ENCODE peak calls at places on chromosomes 5 and 9, in nine cellular contexts. One of them, this sample, is unnamed.

GRCh38 chr5:177270653-177271052 is 32.9 kb downstream of the RAB24 start:
- DNase-seq in A549: no peak
- DNase-seq in tibial artery: no peak
- DNase-seq in CD8-positive, alpha-beta memory T cell: no peak
- DNase-seq in body of pancreas: no peak
- DNase-seq in tibial nerve: no peak
- DNase-seq in kidney: no peak
- DNase-seq in breast epithelium: no peak
- DNase-seq in left ventricle myocardium inferior: no peak
- DNase-seq in this sample: no peak

GRCh38 chr9:93475108-93475507 is 21.7 kb upstream of the FAM120AOS start:
- DNase-seq in A549: no peak
- DNase-seq in tibial artery: no peak
- DNase-seq in CD8-positive, alpha-beta memory T cell: no peak
- DNase-seq in body of pancreas: no peak
- DNase-seq in tibial nerve: no peak
- DNase-seq in kidney: no peak
- DNase-seq in breast epithelium: no peak
- DNase-seq in left ventricle myocardium inferior: no peak
- DNase-seq in this sample: no peak

GRCh38 chr5:156383510-156383909 is 56.5 kb downstream of the SGCD start:
- DNase-seq in A549: no peak
- DNase-seq in tibial artery: no peak
- DNase-seq in CD8-positive, alpha-beta memory T cell: no peak
- DNase-seq in body of pancreas: no peak
- DNase-seq in tibial nerve: no peak
- DNase-seq in kidney: no peak
- DNase-seq in breast epithelium: no peak
- DNase-seq in left ventricle myocardium inferior: no peak
- DNase-seq in this sample: no peak

GRCh38 chr9:99031319-99031718 is 73.6 kb upstream of the TGFBR1 start:
- DNase-seq in A549: no peak
- DNase-seq in tibial artery: no peak
- DNase-seq in CD8-positive, alpha-beta memory T cell: no peak
- DNase-seq in body of pancreas: no peak
- DNase-seq in tibial nerve: no peak
- DNase-seq in kidney: no peak
- DNase-seq in breast epithelium: no peak
- DNase-seq in left ventricle myocardium inferior: no peak
- DNase-seq in this sample: no peak

GRCh38 chr5:57598756-57599155 is 116.1 kb upstream of the ACTBL2 start:
- DNase-seq in A549: peak; percentile 10
- DNase-seq in tibial artery: no peak
- DNase-seq in CD8-positive, alpha-beta memory T cell: no peak
- DNase-seq in body of pancreas: no peak
- DNase-seq in tibial nerve: no peak
- DNase-seq in kidney: no peak
- DNase-seq in breast epithelium: no peak
- DNase-seq in left ventricle myocardium inferior: no peak
- DNase-seq in this sample: no peak

GRCh38 chr5:87308024-87308423 is 40.3 kb downstream of the RASA1 start:
- DNase-seq in A549: no peak
- DNase-seq in tibial artery: no peak
- DNase-seq in CD8-positive, alpha-beta memory T cell: no peak
- DNase-seq in body of pancreas: no peak
- DNase-seq in tibial nerve: no peak
- DNase-seq in kidney: no peak
- DNase-seq in breast epithelium: no peak
- DNase-seq in left ventricle myocardium inferior: no peak
- DNase-seq in this sample: no peak

GRCh38 chr9:95316794-95317118 is 753 bp downstream of the FANCC start:
- DNase-seq in A549: peak; percentile 93
- DNase-seq in tibial artery: peak; percentile 70
- DNase-seq in CD8-positive, alpha-beta memory T cell: no peak
- DNase-seq in body of pancreas: peak; percentile 81
- DNase-seq in tibial nerve: no peak
- DNase-seq in kidney: peak; percentile 87
- DNase-seq in breast epithelium: peak; percentile 55
- DNase-seq in left ventricle myocardium inferior: peak; percentile 67
- DNase-seq in this sample: peak; percentile 82

GRCh38 chr9:117687532-117687931 is 16.7 kb upstream of the TLR4 start:
- DNase-seq in A549: no peak
- DNase-seq in tibial artery: no peak
- DNase-seq in CD8-positive, alpha-beta memory T cell: no peak
- DNase-seq in body of pancreas: no peak
- DNase-seq in tibial nerve: no peak
- DNase-seq in kidney: no peak
- DNase-seq in breast epithelium: no peak
- DNase-seq in left ventricle myocardium inferior: no peak
- DNase-seq in this sample: peak; percentile 59

GRCh38 chr5:137156175-137156574 is 343.0 kb downstream of the SPOCK1 start:
- DNase-seq in A549: no peak
- DNase-seq in tibial artery: no peak
- DNase-seq in CD8-positive, alpha-beta memory T cell: no peak
- DNase-seq in body of pancreas: no peak
- DNase-seq in tibial nerve: no peak
- DNase-seq in kidney: no peak
- DNase-seq in breast epithelium: no peak
- DNase-seq in left ventricle myocardium inferior: no peak
- DNase-seq in this sample: no peak

GRCh38 chr5:39794511-39794910 is 369.7 kb upstream of the DAB2 start:
- DNase-seq in A549: no peak
- DNase-seq in tibial artery: no peak
- DNase-seq in CD8-positive, alpha-beta memory T cell: no peak
- DNase-seq in body of pancreas: no peak
- DNase-seq in tibial nerve: no peak
- DNase-seq in kidney: peak; percentile 33
- DNase-seq in breast epithelium: no peak
- DNase-seq in left ventricle myocardium inferior: no peak
- DNase-seq in this sample: no peak

GRCh38 chr5:79686799-79687198 is 2.8 kb upstream of the CMYA5 start:
- DNase-seq in A549: no peak
- DNase-seq in tibial artery: no peak
- DNase-seq in CD8-positive, alpha-beta memory T cell: no peak
- DNase-seq in body of pancreas: no peak
- DNase-seq in tibial nerve: no peak
- DNase-seq in kidney: no peak
- DNase-seq in breast epithelium: no peak
- DNase-seq in left ventricle myocardium inferior: no peak
- DNase-seq in this sample: no peak

GRCh38 chr5:102314328-102314727 is 18.2 kb upstream of the SLCO4C1 start:
- DNase-seq in A549: no peak
- DNase-seq in tibial artery: no peak
- DNase-seq in CD8-positive, alpha-beta memory T cell: no peak
- DNase-seq in body of pancreas: no peak
- DNase-seq in tibial nerve: no peak
- DNase-seq in kidney: no peak
- DNase-seq in breast epithelium: no peak
- DNase-seq in left ventricle myocardium inferior: no peak
- DNase-seq in this sample: no peak

GRCh38 chr9:114273461-114273881 is 49.4 kb upstream of the ORM1 start:
- DNase-seq in A549: no peak
- DNase-seq in tibial artery: peak; percentile 37
- DNase-seq in CD8-positive, alpha-beta memory T cell: no peak
- DNase-seq in body of pancreas: peak; percentile 2
- DNase-seq in tibial nerve: peak; percentile 10
- DNase-seq in kidney: peak; percentile 59
- DNase-seq in breast epithelium: peak; percentile 45
- DNase-seq in left ventricle myocardium inferior: peak; percentile 5
- DNase-seq in this sample: no peak

GRCh38 chr5:150774145-150774544 is 4.4 kb upstream of the SMIM3 start:
- DNase-seq in A549: no peak
- DNase-seq in tibial artery: no peak
- DNase-seq in CD8-positive, alpha-beta memory T cell: no peak
- DNase-seq in body of pancreas: no peak
- DNase-seq in tibial nerve: no peak
- DNase-seq in kidney: no peak
- DNase-seq in breast epithelium: no peak
- DNase-seq in left ventricle myocardium inferior: no peak
- DNase-seq in this sample: no peak

GRCh38 chr9:127122176-127123151 is at the start of gene ANGPTL2:
- DNase-seq in A549: no peak
- DNase-seq in tibial artery: peak; percentile 96
- DNase-seq in CD8-positive, alpha-beta memory T cell: peak; percentile 5
- DNase-seq in body of pancreas: peak; percentile 77
- DNase-seq in tibial nerve: peak; percentile 80
- DNase-seq in kidney: peak; percentile 97
- DNase-seq in breast epithelium: peak; percentile 73
- DNase-seq in left ventricle myocardium inferior: peak; percentile 92
- DNase-seq in this sample: peak; percentile 20

GRCh38 chr9:99162759-99163364 is 57.9 kb downstream of the TGFBR1 start:
- DNase-seq in A549: peak; percentile 14
- DNase-seq in tibial artery: no peak
- DNase-seq in CD8-positive, alpha-beta memory T cell: peak; percentile 55
- DNase-seq in body of pancreas: no peak
- DNase-seq in tibial nerve: no peak
- DNase-seq in kidney: no peak
- DNase-seq in breast epithelium: no peak
- DNase-seq in left ventricle myocardium inferior: no peak
- DNase-seq in this sample: peak; percentile 31

GRCh38 chr9:91657501-91657900 is 233.9 kb upstream of the NFIL3 start:
- DNase-seq in A549: no peak
- DNase-seq in tibial artery: no peak
- DNase-seq in CD8-positive, alpha-beta memory T cell: no peak
- DNase-seq in body of pancreas: no peak
- DNase-seq in tibial nerve: no peak
- DNase-seq in kidney: no peak
- DNase-seq in breast epithelium: no peak
- DNase-seq in left ventricle myocardium inferior: no peak
- DNase-seq in this sample: no peak

GRCh38 chr5:169712428-169712827 is 75.4 kb downstream of the DOCK2 start:
- DNase-seq in A549: no peak
- DNase-seq in tibial artery: no peak
- DNase-seq in CD8-positive, alpha-beta memory T cell: no peak
- DNase-seq in body of pancreas: no peak
- DNase-seq in tibial nerve: no peak
- DNase-seq in kidney: no peak
- DNase-seq in breast epithelium: no peak
- DNase-seq in left ventricle myocardium inferior: no peak
- DNase-seq in this sample: no peak

GRCh38 chr9:2758162-2758950 is 41.0 kb downstream of the KCNV2 start:
- DNase-seq in A549: no peak
- DNase-seq in tibial artery: no peak
- DNase-seq in CD8-positive, alpha-beta memory T cell: no peak
- DNase-seq in body of pancreas: no peak
- DNase-seq in tibial nerve: no peak
- DNase-seq in kidney: no peak
- DNase-seq in breast epithelium: no peak
- DNase-seq in left ventricle myocardium inferior: no peak
- DNase-seq in this sample: no peak
- H3K27ac ChIP-seq in A549: no peak overlapping the region
- H3K27ac ChIP-seq in tibial artery: no peak overlapping the region
- H3K27ac ChIP-seq in CD8-positive, alpha-beta memory T cell: no peak overlapping the region
- H3K27ac ChIP-seq in body of pancreas: no peak overlapping the region
- H3K27ac ChIP-seq in tibial nerve: no peak overlapping the region
- H3K27ac ChIP-seq in kidney: no peak overlapping the region
- H3K27ac ChIP-seq in breast epithelium: no peak overlapping the region
- H3K27ac ChIP-seq in left ventricle myocardium inferior: peak overlapping the region; percentile 4
- H3K27ac ChIP-seq in this sample: no peak overlapping the region

GRCh38 chr5:6728011-6728794 is 15.0 kb downstream of the TENT4A start:
- DNase-seq in A549: no peak
- DNase-seq in tibial artery: no peak
- DNase-seq in CD8-positive, alpha-beta memory T cell: no peak
- DNase-seq in body of pancreas: no peak
- DNase-seq in tibial nerve: no peak
- DNase-seq in kidney: no peak
- DNase-seq in breast epithelium: no peak
- DNase-seq in left ventricle myocardium inferior: no peak
- DNase-seq in this sample: no peak

GRCh38 chr5:6729400-6730310 is 16.4 kb downstream of the TENT4A start:
- DNase-seq in A549: no peak
- DNase-seq in tibial artery: peak; percentile 67
- DNase-seq in CD8-positive, alpha-beta memory T cell: peak; percentile 44
- DNase-seq in body of pancreas: peak; percentile 63
- DNase-seq in tibial nerve: no peak
- DNase-seq in kidney: no peak
- DNase-seq in breast epithelium: no peak
- DNase-seq in left ventricle myocardium inferior: peak; percentile 31
- DNase-seq in this sample: peak; percentile 62

GRCh38 chr5:6730407-6730806 is 17.2 kb downstream of the TENT4A start:
- DNase-seq in A549: no peak
- DNase-seq in tibial artery: peak; percentile 28
- DNase-seq in CD8-positive, alpha-beta memory T cell: no peak
- DNase-seq in body of pancreas: no peak
- DNase-seq in tibial nerve: no peak
- DNase-seq in kidney: no peak
- DNase-seq in breast epithelium: no peak
- DNase-seq in left ventricle myocardium inferior: no peak
- DNase-seq in this sample: no peak

GRCh38 chr5:6727231-6727630 is 14.0 kb downstream of the TENT4A start:
- DNase-seq in A549: no peak
- DNase-seq in tibial artery: peak; percentile 34
- DNase-seq in CD8-positive, alpha-beta memory T cell: no peak
- DNase-seq in body of pancreas: no peak
- DNase-seq in tibial nerve: no peak
- DNase-seq in kidney: no peak
- DNase-seq in breast epithelium: no peak
- DNase-seq in left ventricle myocardium inferior: no peak
- DNase-seq in this sample: no peak

GRCh38 chr5:6728795-6729183 is 15.6 kb downstream of the TENT4A start:
- DNase-seq in A549: no peak
- DNase-seq in tibial artery: no peak
- DNase-seq in CD8-positive, alpha-beta memory T cell: no peak
- DNase-seq in body of pancreas: no peak
- DNase-seq in tibial nerve: no peak
- DNase-seq in kidney: no peak
- DNase-seq in breast epithelium: no peak
- DNase-seq in left ventricle myocardium inferior: no peak
- DNase-seq in this sample: no peak
- H3K4me1 ChIP-seq in A549: peaks cover 39% of the 10 kb centered on the region
- H3K4me1 ChIP-seq in tibial artery: peaks cover 74% of the 10 kb centered on the region
- H3K4me1 ChIP-seq in CD8-positive, alpha-beta memory T cell: peaks cover 53% of the 10 kb centered on the region
- H3K4me1 ChIP-seq in body of pancreas: peaks cover 49% of the 10 kb centered on the region
- H3K4me1 ChIP-seq in tibial nerve: peaks cover 48% of the 10 kb centered on the region
- H3K4me1 ChIP-seq in kidney: peaks cover 40% of the 10 kb centered on the region
- H3K4me1 ChIP-seq in breast epithelium: peaks cover 9% of the 10 kb centered on the region
- H3K4me1 ChIP-seq in left ventricle myocardium inferior: peaks cover 94% of the 10 kb centered on the region
- H3K4me1 ChIP-seq in this sample: peaks cover 14% of the 10 kb centered on the region

DNA sequence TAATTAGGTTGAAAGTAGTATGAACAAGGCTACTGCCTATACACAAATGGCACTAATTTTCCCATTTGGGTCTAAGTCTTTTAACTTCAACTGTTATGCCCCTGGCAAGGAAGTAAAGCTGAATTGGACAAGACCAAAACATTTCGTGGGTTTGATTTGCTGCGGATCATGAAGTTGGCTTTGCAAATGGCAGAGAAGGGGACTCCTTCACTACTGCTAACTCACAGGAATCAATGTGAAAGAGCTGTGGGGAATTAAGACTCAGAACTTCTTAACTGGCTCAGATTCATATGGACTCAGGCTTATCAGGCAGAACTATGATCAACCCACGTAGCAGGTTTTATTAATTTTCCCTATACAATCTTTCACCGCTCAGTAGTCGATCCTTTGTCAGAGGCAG is 73.8 kb upstream of the IFNE start:
- DNase-seq in A549: no peak
- DNase-seq in tibial artery: no peak
- DNase-seq in CD8-positive, alpha-beta memory T cell: no peak
- DNase-seq in body of pancreas: no peak
- DNase-seq in tibial nerve: no peak
- DNase-seq in kidney: no peak
- DNase-seq in breast epithelium: no peak
- DNase-seq in left ventricle myocardium inferior: no peak
- DNase-seq in this sample: peak; percentile 66
- H3K4me3 ChIP-seq in A549: peak overlapping the region; percentile 79
- H3K4me3 ChIP-seq in tibial artery: no peak overlapping the region
- H3K4me3 ChIP-seq in CD8-positive, alpha-beta memory T cell: no peak overlapping the region
- H3K4me3 ChIP-seq in body of pancreas: no peak overlapping the region
- H3K4me3 ChIP-seq in tibial nerve: no peak overlapping the region
- H3K4me3 ChIP-seq in kidney: no peak overlapping the region
- H3K4me3 ChIP-seq in breast epithelium: no peak overlapping the region
- H3K4me3 ChIP-seq in left ventricle myocardium inferior: no peak overlapping the region
- H3K4me3 ChIP-seq in this sample: no peak overlapping the region

GRCh38 chr9:133571491-133571890 is 37.0 kb downstream of the ADAMTSL2 start:
- DNase-seq in A549: no peak
- DNase-seq in tibial artery: no peak
- DNase-seq in CD8-positive, alpha-beta memory T cell: no peak
- DNase-seq in body of pancreas: no peak
- DNase-seq in tibial nerve: no peak
- DNase-seq in kidney: no peak
- DNase-seq in breast epithelium: no peak
- DNase-seq in left ventricle myocardium inferior: no peak
- DNase-seq in this sample: no peak
- H3K27ac ChIP-seq in A549: no peak overlapping the region
- H3K27ac ChIP-seq in tibial artery: no peak overlapping the region
- H3K27ac ChIP-seq in CD8-positive, alpha-beta memory T cell: no peak overlapping the region
- H3K27ac ChIP-seq in body of pancreas: no peak overlapping the region
- H3K27ac ChIP-seq in tibial nerve: no peak overlapping the region
- H3K27ac ChIP-seq in kidney: no peak overlapping the region
- H3K27ac ChIP-seq in breast epithelium: no peak overlapping the region
- H3K27ac ChIP-seq in left ventricle myocardium inferior: no peak overlapping the region
- H3K27ac ChIP-seq in this sample: no peak overlapping the region

This sample was measured in small intestine.